ENCODE peak calls at places on chromosomes 3 and 15, in nine cellular contexts. N is neuronal stem cell; C is GM23338; A is lower leg skin; Q is HL-60; V is coronary artery; E is A549; H is hypothalamus; O is activated CD4-positive, alpha-beta T cell treated with anti-CD3 and anti-CD28 coated beads, Interleukin-2, amount 50 U/mL, for 24 hours. U is an unnamed sample.

GRCh38 chr3:11362600-11362999 is 90.4 kb downstream of the ATG7 start:
- DNase-seq in O (no peak), H (no peak), N (no peak), E (no peak), V (no peak), A (no peak), Q (no peak), C (no peak), U (no peak)

GRCh38 chr15:79942656-79943481 is 28.1 kb downstream of the BCL2A1 start:
- DNase-seq in A (no peak), O (no peak), H (no peak), Q (no peak), V (no peak), C (no peak), E (no peak), N (no peak), U (no peak)

GRCh38 chr3:142944346-142944745 is 19.1 kb downstream of the PAQR9 start:
- DNase-seq in Q (no peak), V (no peak), H (no peak), E (no peak), C (no peak), N (no peak), A (no peak), O (no peak), U (no peak)

GRCh38 chr3:32176989-32177701 is 61.3 kb upstream of the CMTM8 start:
- DNase-seq in N (peak), E (peak), V (no peak), A (peak), C (peak), O (peak), H (no peak), Q (peak), U (no peak)

GRCh38 chr3:182508896-182509295 is 284.4 kb upstream of the ATP11B start:
- DNase-seq in A (no peak), C (peak), O (no peak), V (no peak), H (no peak), E (no peak), N (no peak), Q (no peak), U (no peak)

GRCh38 chr15:78938608-78939488 is 6.0 kb downstream of the CTSH start:
- DNase-seq in E (no peak), H (no peak), C (no peak), O (no peak), A (no peak), N (no peak), Q (peak), V (no peak), U (no peak)

GRCh38 chr15:34588046-34588674 is 4.7 kb upstream of the GOLGA8B start:
- DNase-seq in O (peak), C (peak), E (peak), Q (peak), A (peak), H (no peak), N (peak), V (no peak), U (peak)

GRCh38 chr3:159978353-159978752 is 10.3 kb upstream of the IL12A start:
- DNase-seq in E (no peak), H (no peak), Q (no peak), O (no peak), V (no peak), C (no peak), N (no peak), A (no peak), U (no peak)

GRCh38 chr3:154144825-154145465 is 23.8 kb downstream of the ARHGEF26 start:
- DNase-seq in Q (no peak), N (no peak), A (no peak), E (no peak), V (no peak), H (no peak), C (no peak), O (no peak), U (no peak)

GRCh38 chr3:172279191-172279640 is 169.0 kb downstream of the GHSR start:
- DNase-seq in E (no peak), V (no peak), A (no peak), Q (no peak), H (no peak), O (no peak), N (no peak), C (no peak), U (no peak)

GRCh38 chr3:1190576-1190975 is 97.8 kb downstream of the CNTN6 start:
- DNase-seq in E (no peak), H (no peak), Q (no peak), O (no peak), N (no peak), C (no peak), V (no peak), A (no peak), U (no peak)

GRCh38 chr3:102129774-102130608 is 280.7 kb downstream of the NFKBIZ start:
- DNase-seq in Q (peak), A (peak), C (no peak), V (no peak), N (no peak), O (no peak), H (no peak), E (peak), U (peak)

GRCh38 chr3:30644615-30645014 is 38.2 kb downstream of the TGFBR2 start:
- DNase-seq in H (no peak), O (peak), Q (no peak), C (no peak), A (peak), N (no peak), V (no peak), E (no peak), U (peak)